ENCODE peak calls at places on chromosomes 12 and 14, in nine cellular contexts. One of them, this sample, is unnamed.

GRCh38 chr12:89593233-89593632 is 67.4 kb upstream of the POC1B start:
- DNase-seq in neural progenitor cell: no peak
- DNase-seq in stimulated activated CD8-positive, alpha-beta memory T cell treated with anti-CD3 and anti-CD28 coated beads, Interleukin-7, amount 100 ng/mL, for 4 hours: no peak
- DNase-seq in GM10248: no peak
- DNase-seq in left colon: no peak
- DNase-seq in coronary artery: no peak
- DNase-seq in fibroblast of mammary gland: no peak
- DNase-seq in GM12892: no peak
- DNase-seq in ovary: no peak
- DNase-seq in this sample: no peak

GRCh38 chr14:94380225-94381148 is 7.9 kb downstream of the SERPINA1 start:
- DNase-seq in GM12892: no peak
- DNase-seq in stimulated activated CD8-positive, alpha-beta memory T cell treated with anti-CD3 and anti-CD28 coated beads, Interleukin-7, amount 100 ng/mL, for 4 hours: no peak
- DNase-seq in GM10248: no peak
- DNase-seq in coronary artery: peak; percentile 41
- DNase-seq in ovary: no peak
- DNase-seq in neural progenitor cell: no peak
- DNase-seq in fibroblast of mammary gland: no peak
- DNase-seq in left colon: no peak
- DNase-seq in this sample: no peak

GRCh38 chr12:132584472-132584871 is 25.9 kb downstream of the LRCOL1 start:
- DNase-seq in stimulated activated CD8-positive, alpha-beta memory T cell treated with anti-CD3 and anti-CD28 coated beads, Interleukin-7, amount 100 ng/mL, for 4 hours: no peak
- DNase-seq in GM10248: no peak
- DNase-seq in ovary: no peak
- DNase-seq in GM12892: no peak
- DNase-seq in neural progenitor cell: no peak
- DNase-seq in left colon: no peak
- DNase-seq in fibroblast of mammary gland: no peak
- DNase-seq in coronary artery: no peak
- DNase-seq in this sample: no peak

GRCh38 chr14:50056457-50056856 is 59.9 kb downstream of the VCPKMT start:
- DNase-seq in neural progenitor cell: no peak
- DNase-seq in GM12892: no peak
- DNase-seq in coronary artery: no peak
- DNase-seq in GM10248: no peak
- DNase-seq in left colon: peak; percentile 12
- DNase-seq in stimulated activated CD8-positive, alpha-beta memory T cell treated with anti-CD3 and anti-CD28 coated beads, Interleukin-7, amount 100 ng/mL, for 4 hours: no peak
- DNase-seq in fibroblast of mammary gland: no peak
- DNase-seq in ovary: no peak
- DNase-seq in this sample: no peak

GRCh38 chr12:123085730-123086487 is 65.0 kb downstream of the PITPNM2 start:
- DNase-seq in GM10248: no peak
- DNase-seq in ovary: no peak
- DNase-seq in neural progenitor cell: no peak
- DNase-seq in left colon: peak; percentile 19
- DNase-seq in coronary artery: no peak
- DNase-seq in fibroblast of mammary gland: no peak
- DNase-seq in GM12892: no peak
- DNase-seq in stimulated activated CD8-positive, alpha-beta memory T cell treated with anti-CD3 and anti-CD28 coated beads, Interleukin-7, amount 100 ng/mL, for 4 hours: no peak
- DNase-seq in this sample: no peak

GRCh38 chr14:56590535-56590951 is 10.9 kb downstream of the TMEM260 start:
- DNase-seq in left colon: no peak
- DNase-seq in GM10248: no peak
- DNase-seq in ovary: no peak
- DNase-seq in fibroblast of mammary gland: no peak
- DNase-seq in neural progenitor cell: peak; percentile 75
- DNase-seq in coronary artery: no peak
- DNase-seq in GM12892: no peak
- DNase-seq in stimulated activated CD8-positive, alpha-beta memory T cell treated with anti-CD3 and anti-CD28 coated beads, Interleukin-7, amount 100 ng/mL, for 4 hours: no peak
- DNase-seq in this sample: peak; percentile 32

GRCh38 chr12:52050116-52050770 is 999 bp upstream of the NR4A1 start:
- DNase-seq in stimulated activated CD8-positive, alpha-beta memory T cell treated with anti-CD3 and anti-CD28 coated beads, Interleukin-7, amount 100 ng/mL, for 4 hours: no peak
- DNase-seq in GM12892: no peak
- DNase-seq in ovary: peak; percentile 80
- DNase-seq in coronary artery: peak; percentile 91
- DNase-seq in left colon: peak; percentile 47
- DNase-seq in neural progenitor cell: no peak
- DNase-seq in GM10248: no peak
- DNase-seq in fibroblast of mammary gland: peak; percentile 53
- DNase-seq in this sample: peak; percentile 43

GRCh38 chr12:106941481-106942156 is 14.1 kb upstream of the TMEM263 start:
- DNase-seq in neural progenitor cell: no peak
- DNase-seq in ovary: no peak
- DNase-seq in left colon: no peak
- DNase-seq in stimulated activated CD8-positive, alpha-beta memory T cell treated with anti-CD3 and anti-CD28 coated beads, Interleukin-7, amount 100 ng/mL, for 4 hours: no peak
- DNase-seq in GM12892: no peak
- DNase-seq in coronary artery: no peak
- DNase-seq in fibroblast of mammary gland: no peak
- DNase-seq in GM10248: no peak
- DNase-seq in this sample: no peak

GRCh38 chr12:50609292-50609874 is 104.6 kb downstream of the DIP2B start:
- DNase-seq in coronary artery: no peak
- DNase-seq in GM12892: no peak
- DNase-seq in stimulated activated CD8-positive, alpha-beta memory T cell treated with anti-CD3 and anti-CD28 coated beads, Interleukin-7, amount 100 ng/mL, for 4 hours: no peak
- DNase-seq in ovary: no peak
- DNase-seq in neural progenitor cell: no peak
- DNase-seq in fibroblast of mammary gland: no peak
- DNase-seq in GM10248: no peak
- DNase-seq in left colon: no peak
- DNase-seq in this sample: no peak

GRCh38 chr12:131038961-131039360 is 85.3 kb downstream of the ADGRD1 start:
- DNase-seq in coronary artery: no peak
- DNase-seq in neural progenitor cell: no peak
- DNase-seq in ovary: no peak
- DNase-seq in stimulated activated CD8-positive, alpha-beta memory T cell treated with anti-CD3 and anti-CD28 coated beads, Interleukin-7, amount 100 ng/mL, for 4 hours: no peak
- DNase-seq in GM12892: no peak
- DNase-seq in left colon: no peak
- DNase-seq in fibroblast of mammary gland: no peak
- DNase-seq in GM10248: no peak
- DNase-seq in this sample: no peak

GRCh38 chr14:86639146-86639545 is 1109.2 kb downstream of the FLRT2 start:
- DNase-seq in coronary artery: no peak
- DNase-seq in neural progenitor cell: no peak
- DNase-seq in stimulated activated CD8-positive, alpha-beta memory T cell treated with anti-CD3 and anti-CD28 coated beads, Interleukin-7, amount 100 ng/mL, for 4 hours: no peak
- DNase-seq in ovary: no peak
- DNase-seq in fibroblast of mammary gland: no peak
- DNase-seq in GM12892: no peak
- DNase-seq in GM10248: no peak
- DNase-seq in left colon: no peak
- DNase-seq in this sample: no peak

GRCh38 chr14:20886091-20886490 is 5.1 kb upstream of the RNASE3 start:
- DNase-seq in stimulated activated CD8-positive, alpha-beta memory T cell treated with anti-CD3 and anti-CD28 coated beads, Interleukin-7, amount 100 ng/mL, for 4 hours: no peak
- DNase-seq in neural progenitor cell: no peak
- DNase-seq in left colon: no peak
- DNase-seq in coronary artery: no peak
- DNase-seq in fibroblast of mammary gland: no peak
- DNase-seq in ovary: no peak
- DNase-seq in GM10248: no peak
- DNase-seq in GM12892: no peak
- DNase-seq in this sample: no peak

GRCh38 chr14:53517276-53517960 is 364.3 kb upstream of the DDHD1 start:
- DNase-seq in ovary: no peak
- DNase-seq in GM12892: no peak
- DNase-seq in coronary artery: no peak
- DNase-seq in neural progenitor cell: no peak
- DNase-seq in fibroblast of mammary gland: peak; percentile 70
- DNase-seq in GM10248: no peak
- DNase-seq in stimulated activated CD8-positive, alpha-beta memory T cell treated with anti-CD3 and anti-CD28 coated beads, Interleukin-7, amount 100 ng/mL, for 4 hours: no peak
- DNase-seq in left colon: no peak
- DNase-seq in this sample: no peak

GRCh38 chr12:132211811-132212210 is 67.6 kb downstream of the NOC4L start:
- DNase-seq in GM10248: no peak
- DNase-seq in GM12892: no peak
- DNase-seq in coronary artery: no peak
- DNase-seq in neural progenitor cell: no peak
- DNase-seq in stimulated activated CD8-positive, alpha-beta memory T cell treated with anti-CD3 and anti-CD28 coated beads, Interleukin-7, amount 100 ng/mL, for 4 hours: no peak
- DNase-seq in left colon: no peak
- DNase-seq in fibroblast of mammary gland: no peak
- DNase-seq in ovary: no peak
- DNase-seq in this sample: no peak

GRCh38 chr12:57467915-57468314 is 8.3 kb downstream of the GLI1 start:
- DNase-seq in stimulated activated CD8-positive, alpha-beta memory T cell treated with anti-CD3 and anti-CD28 coated beads, Interleukin-7, amount 100 ng/mL, for 4 hours: no peak
- DNase-seq in GM10248: no peak
- DNase-seq in fibroblast of mammary gland: no peak
- DNase-seq in ovary: no peak
- DNase-seq in GM12892: no peak
- DNase-seq in neural progenitor cell: no peak
- DNase-seq in coronary artery: no peak
- DNase-seq in left colon: no peak
- DNase-seq in this sample: no peak

GRCh38 chr12:52305921-52306705 is 14.8 kb upstream of the KRT81 start:
- DNase-seq in fibroblast of mammary gland: no peak
- DNase-seq in left colon: no peak
- DNase-seq in ovary: no peak
- DNase-seq in stimulated activated CD8-positive, alpha-beta memory T cell treated with anti-CD3 and anti-CD28 coated beads, Interleukin-7, amount 100 ng/mL, for 4 hours: no peak
- DNase-seq in GM12892: no peak
- DNase-seq in coronary artery: no peak
- DNase-seq in neural progenitor cell: no peak
- DNase-seq in GM10248: no peak
- DNase-seq in this sample: no peak

GRCh38 chr14:94113490-94113889 is 3.0 kb downstream of the IFI27 start:
- DNase-seq in ovary: no peak
- DNase-seq in neural progenitor cell: no peak
- DNase-seq in fibroblast of mammary gland: peak; percentile 49
- DNase-seq in GM10248: no peak
- DNase-seq in coronary artery: peak; percentile 58
- DNase-seq in stimulated activated CD8-positive, alpha-beta memory T cell treated with anti-CD3 and anti-CD28 coated beads, Interleukin-7, amount 100 ng/mL, for 4 hours: no peak
- DNase-seq in GM12892: no peak
- DNase-seq in left colon: peak; percentile 79
- DNase-seq in this sample: no peak

GRCh38 chr12:45469902-45470301 is 254.0 kb downstream of the ANO6 start:
- DNase-seq in GM12892: no peak
- DNase-seq in GM10248: no peak
- DNase-seq in ovary: no peak
- DNase-seq in coronary artery: no peak
- DNase-seq in left colon: no peak
- DNase-seq in fibroblast of mammary gland: no peak
- DNase-seq in stimulated activated CD8-positive, alpha-beta memory T cell treated with anti-CD3 and anti-CD28 coated beads, Interleukin-7, amount 100 ng/mL, for 4 hours: no peak
- DNase-seq in neural progenitor cell: no peak
- DNase-seq in this sample: no peak

GRCh38 chr12:56158926-56159461 is 835 bp downstream of the MYL6 start:
- DNase-seq in GM10248: peak; percentile 38
- DNase-seq in coronary artery: peak; percentile 92
- DNase-seq in ovary: peak; percentile 63
- DNase-seq in fibroblast of mammary gland: peak; percentile 58
- DNase-seq in neural progenitor cell: peak; percentile 77
- DNase-seq in GM12892: no peak
- DNase-seq in left colon: peak; percentile 86
- DNase-seq in stimulated activated CD8-positive, alpha-beta memory T cell treated with anti-CD3 and anti-CD28 coated beads, Interleukin-7, amount 100 ng/mL, for 4 hours: no peak
- DNase-seq in this sample: peak; percentile 72

GRCh38 chr12:44972746-44973421 is 78.0 kb downstream of the DBX2 start:
- DNase-seq in ovary: no peak
- DNase-seq in left colon: no peak
- DNase-seq in neural progenitor cell: peak; percentile 70
- DNase-seq in GM12892: no peak
- DNase-seq in GM10248: peak; percentile 17
- DNase-seq in coronary artery: no peak
- DNase-seq in fibroblast of mammary gland: peak; percentile 31
- DNase-seq in stimulated activated CD8-positive, alpha-beta memory T cell treated with anti-CD3 and anti-CD28 coated beads, Interleukin-7, amount 100 ng/mL, for 4 hours: no peak
- DNase-seq in this sample: peak; percentile 49

GRCh38 chr14:21924479-21924878 is 250.9 kb upstream of the OR4E1 start:
- DNase-seq in GM10248: no peak
- DNase-seq in GM12892: no peak
- DNase-seq in stimulated activated CD8-positive, alpha-beta memory T cell treated with anti-CD3 and anti-CD28 coated beads, Interleukin-7, amount 100 ng/mL, for 4 hours: peak; percentile 55
- DNase-seq in fibroblast of mammary gland: no peak
- DNase-seq in coronary artery: no peak
- DNase-seq in left colon: peak; percentile 38
- DNase-seq in neural progenitor cell: peak; percentile 10
- DNase-seq in ovary: no peak
- DNase-seq in this sample: peak; percentile 18

GRCh38 chr12:75853621-75854020 is 178.0 kb downstream of the PHLDA1 start:
- DNase-seq in fibroblast of mammary gland: no peak
- DNase-seq in left colon: no peak
- DNase-seq in neural progenitor cell: peak; percentile 9
- DNase-seq in coronary artery: no peak
- DNase-seq in stimulated activated CD8-positive, alpha-beta memory T cell treated with anti-CD3 and anti-CD28 coated beads, Interleukin-7, amount 100 ng/mL, for 4 hours: no peak
- DNase-seq in GM12892: no peak
- DNase-seq in GM10248: no peak
- DNase-seq in ovary: no peak
- DNase-seq in this sample: no peak

GRCh38 chr14:56098021-56098420 is 20.2 kb upstream of the PELI2 start:
- DNase-seq in left colon: no peak
- DNase-seq in stimulated activated CD8-positive, alpha-beta memory T cell treated with anti-CD3 and anti-CD28 coated beads, Interleukin-7, amount 100 ng/mL, for 4 hours: no peak
- DNase-seq in fibroblast of mammary gland: no peak
- DNase-seq in coronary artery: no peak
- DNase-seq in neural progenitor cell: no peak
- DNase-seq in GM10248: no peak
- DNase-seq in GM12892: no peak
- DNase-seq in ovary: no peak
- DNase-seq in this sample: no peak

GRCh38 chr12:74449872-74450271 is 87.8 kb upstream of the ATXN7L3B start:
- DNase-seq in coronary artery: no peak
- DNase-seq in left colon: no peak
- DNase-seq in GM10248: no peak
- DNase-seq in ovary: no peak
- DNase-seq in fibroblast of mammary gland: no peak
- DNase-seq in stimulated activated CD8-positive, alpha-beta memory T cell treated with anti-CD3 and anti-CD28 coated beads, Interleukin-7, amount 100 ng/mL, for 4 hours: no peak
- DNase-seq in GM12892: no peak
- DNase-seq in neural progenitor cell: no peak
- DNase-seq in this sample: no peak

GRCh38 chr12:1934831-1935230 is 16.4 kb upstream of the CACNA2D4 start:
- DNase-seq in GM12892: no peak
- DNase-seq in stimulated activated CD8-positive, alpha-beta memory T cell treated with anti-CD3 and anti-CD28 coated beads, Interleukin-7, amount 100 ng/mL, for 4 hours: no peak
- DNase-seq in GM10248: no peak
- DNase-seq in coronary artery: no peak
- DNase-seq in left colon: no peak
- DNase-seq in ovary: peak; percentile 6
- DNase-seq in neural progenitor cell: no peak
- DNase-seq in fibroblast of mammary gland: no peak
- DNase-seq in this sample: no peak